ENCODE peak calls at places on chromosomes 13 and 19, in six cellular contexts. One of them, this sample, is unnamed.

GRCh38 chr13:41995946-41996345 is 35.0 kb upstream of the VWA8 start:
- DNase-seq in kidney: no peak
- DNase-seq in osteoblast: no peak
- DNase-seq in psoas muscle: no peak
- DNase-seq in hepatocyte: peak; percentile 12
- DNase-seq in CD8-positive, alpha-beta T cell: no peak
- DNase-seq in this sample: no peak

GRCh38 chr19:50207730-50208129 is 4.3 kb downstream of the MYH14 start:
- DNase-seq in hepatocyte: no peak
- DNase-seq in kidney: no peak
- DNase-seq in CD8-positive, alpha-beta T cell: no peak
- DNase-seq in psoas muscle: no peak
- DNase-seq in osteoblast: no peak
- DNase-seq in this sample: no peak

GRCh38 chr13:112655898-112656297 is 33.9 kb upstream of the ATP11A start:
- DNase-seq in psoas muscle: no peak
- DNase-seq in kidney: no peak
- DNase-seq in hepatocyte: no peak
- DNase-seq in CD8-positive, alpha-beta T cell: no peak
- DNase-seq in osteoblast: no peak
- DNase-seq in this sample: no peak

GRCh38 chr19:36115453-36116343 is at the start of gene TBCB:
- DNase-seq in psoas muscle: peak; percentile 86
- DNase-seq in kidney: peak; percentile 95
- DNase-seq in hepatocyte: no peak
- DNase-seq in osteoblast: no peak
- DNase-seq in CD8-positive, alpha-beta T cell: peak; percentile 90
- DNase-seq in this sample: no peak

GRCh38 chr13:43797869-43798268 is 11.1 kb upstream of the ENOX1 start:
- DNase-seq in hepatocyte: no peak
- DNase-seq in CD8-positive, alpha-beta T cell: no peak
- DNase-seq in osteoblast: peak; percentile 77
- DNase-seq in kidney: no peak
- DNase-seq in psoas muscle: no peak
- DNase-seq in this sample: no peak

GRCh38 chr13:75399168-75399878 is 82.6 kb downstream of the TBC1D4 start:
- DNase-seq in osteoblast: no peak
- DNase-seq in kidney: no peak
- DNase-seq in psoas muscle: no peak
- DNase-seq in CD8-positive, alpha-beta T cell: no peak
- DNase-seq in hepatocyte: no peak
- DNase-seq in this sample: no peak

GRCh38 chr19:13162749-13163608 is 12.8 kb downstream of the IER2 start:
- DNase-seq in kidney: peak; percentile 99
- DNase-seq in psoas muscle: peak; percentile 98
- DNase-seq in osteoblast: peak; percentile 95
- DNase-seq in hepatocyte: peak; percentile 98
- DNase-seq in CD8-positive, alpha-beta T cell: peak; percentile 85
- DNase-seq in this sample: peak; percentile 97

GRCh38 chr19:44625531-44626066 is 12.2 kb downstream of the IGSF23 start:
- DNase-seq in kidney: no peak
- DNase-seq in hepatocyte: no peak
- DNase-seq in CD8-positive, alpha-beta T cell: no peak
- DNase-seq in psoas muscle: no peak
- DNase-seq in osteoblast: no peak
- DNase-seq in this sample: no peak

GRCh38 chr19:2171349-2172145 is 7.8 kb downstream of the DOT1L start:
- DNase-seq in psoas muscle: peak; percentile 41
- DNase-seq in hepatocyte: peak; percentile 72
- DNase-seq in osteoblast: peak; percentile 71
- DNase-seq in kidney: peak; percentile 85
- DNase-seq in CD8-positive, alpha-beta T cell: peak; percentile 79
- DNase-seq in this sample: no peak

GRCh38 chr13:34833562-34834182 is 108.4 kb upstream of the NBEA start:
- DNase-seq in CD8-positive, alpha-beta T cell: no peak
- DNase-seq in osteoblast: no peak
- DNase-seq in psoas muscle: no peak
- DNase-seq in kidney: no peak
- DNase-seq in hepatocyte: peak; percentile 24
- DNase-seq in this sample: no peak

GRCh38 chr13:108215428-108215827 is at the start of gene LIG4:
- DNase-seq in kidney: peak; percentile 97
- DNase-seq in osteoblast: peak; percentile 99
- DNase-seq in hepatocyte: peak; percentile 98
- DNase-seq in psoas muscle: peak; percentile 93
- DNase-seq in CD8-positive, alpha-beta T cell: peak; percentile 93
- DNase-seq in this sample: peak; percentile 83

GRCh38 chr19:2867025-2867991 is at the start of gene ZNF556:
- DNase-seq in osteoblast: peak; percentile 70
- DNase-seq in psoas muscle: peak; percentile 59
- DNase-seq in kidney: peak; percentile 86
- DNase-seq in hepatocyte: no peak
- DNase-seq in CD8-positive, alpha-beta T cell: no peak
- DNase-seq in this sample: no peak

GRCh38 chr19:18281082-18282020 is at the start of gene JUND:
- DNase-seq in CD8-positive, alpha-beta T cell: peak; percentile 98
- DNase-seq in osteoblast: peak; percentile 100
- DNase-seq in psoas muscle: peak; percentile 98
- DNase-seq in hepatocyte: peak; percentile 99
- DNase-seq in kidney: peak; percentile 100
- DNase-seq in this sample: peak; percentile 97

GRCh38 chr19:31348416-31349159 is 648 bp downstream of the TSHZ3 start:
- DNase-seq in hepatocyte: peak; percentile 36
- DNase-seq in osteoblast: no peak
- DNase-seq in kidney: no peak
- DNase-seq in psoas muscle: peak; percentile 41
- DNase-seq in CD8-positive, alpha-beta T cell: no peak
- DNase-seq in this sample: no peak

GRCh38 chr19:33444238-33444992 is 70.9 kb downstream of the CEBPG start:
- DNase-seq in CD8-positive, alpha-beta T cell: no peak
- DNase-seq in osteoblast: peak; percentile 76
- DNase-seq in psoas muscle: no peak
- DNase-seq in hepatocyte: no peak
- DNase-seq in kidney: peak; percentile 54
- DNase-seq in this sample: no peak

GRCh38 chr13:66962953-66963352 is 267.2 kb downstream of the PCDH9 start:
- DNase-seq in hepatocyte: no peak
- DNase-seq in kidney: no peak
- DNase-seq in psoas muscle: no peak
- DNase-seq in CD8-positive, alpha-beta T cell: no peak
- DNase-seq in osteoblast: no peak
- DNase-seq in this sample: no peak

GRCh38 chr13:69524459-69525155 is 583.0 kb upstream of the ATXN8OS start:
- DNase-seq in CD8-positive, alpha-beta T cell: no peak
- DNase-seq in psoas muscle: no peak
- DNase-seq in osteoblast: no peak
- DNase-seq in kidney: no peak
- DNase-seq in hepatocyte: no peak
- DNase-seq in this sample: no peak

GRCh38 chr19:18057557-18057956 is 29.2 kb downstream of the IL12RB1 start:
- DNase-seq in psoas muscle: peak; percentile 41
- DNase-seq in hepatocyte: no peak
- DNase-seq in CD8-positive, alpha-beta T cell: no peak
- DNase-seq in kidney: no peak
- DNase-seq in osteoblast: peak; percentile 66
- DNase-seq in this sample: peak; percentile 47

GRCh38 chr19:18675779-18676178 is 7.7 kb upstream of the CRTC1 start:
- DNase-seq in hepatocyte: no peak
- DNase-seq in osteoblast: peak; percentile 84
- DNase-seq in psoas muscle: no peak
- DNase-seq in CD8-positive, alpha-beta T cell: peak; percentile 22
- DNase-seq in kidney: no peak
- DNase-seq in this sample: no peak

GRCh38 chr19:47697863-47698609 is 15.2 kb upstream of the EHD2 start:
- DNase-seq in psoas muscle: peak; percentile 75
- DNase-seq in hepatocyte: peak; percentile 90
- DNase-seq in CD8-positive, alpha-beta T cell: peak; percentile 51
- DNase-seq in osteoblast: peak; percentile 99
- DNase-seq in kidney: peak; percentile 87
- DNase-seq in this sample: peak; percentile 84

GRCh38 chr13:74850893-74851292 is 631.1 kb downstream of the TBC1D4 start:
- DNase-seq in osteoblast: no peak
- DNase-seq in psoas muscle: no peak
- DNase-seq in hepatocyte: no peak
- DNase-seq in kidney: no peak
- DNase-seq in CD8-positive, alpha-beta T cell: no peak
- DNase-seq in this sample: no peak

GRCh38 chr13:71712988-71713653 is 153.9 kb downstream of the DACH1 start:
- DNase-seq in CD8-positive, alpha-beta T cell: no peak
- DNase-seq in osteoblast: no peak
- DNase-seq in hepatocyte: peak; percentile 60
- DNase-seq in kidney: no peak
- DNase-seq in psoas muscle: no peak
- DNase-seq in this sample: no peak

GRCh38 chr19:1567116-1567847 is 843 bp downstream of the MEX3D start:
- DNase-seq in kidney: peak; percentile 84
- DNase-seq in CD8-positive, alpha-beta T cell: peak; percentile 14
- DNase-seq in hepatocyte: peak; percentile 71
- DNase-seq in osteoblast: peak; percentile 97
- DNase-seq in psoas muscle: no peak
- DNase-seq in this sample: no peak

GRCh38 chr13:80336335-80336734 is 4.6 kb downstream of the SPRY2 start:
- DNase-seq in osteoblast: peak; percentile 79
- DNase-seq in hepatocyte: no peak
- DNase-seq in CD8-positive, alpha-beta T cell: no peak
- DNase-seq in kidney: no peak
- DNase-seq in psoas muscle: no peak
- DNase-seq in this sample: no peak

DNA sequence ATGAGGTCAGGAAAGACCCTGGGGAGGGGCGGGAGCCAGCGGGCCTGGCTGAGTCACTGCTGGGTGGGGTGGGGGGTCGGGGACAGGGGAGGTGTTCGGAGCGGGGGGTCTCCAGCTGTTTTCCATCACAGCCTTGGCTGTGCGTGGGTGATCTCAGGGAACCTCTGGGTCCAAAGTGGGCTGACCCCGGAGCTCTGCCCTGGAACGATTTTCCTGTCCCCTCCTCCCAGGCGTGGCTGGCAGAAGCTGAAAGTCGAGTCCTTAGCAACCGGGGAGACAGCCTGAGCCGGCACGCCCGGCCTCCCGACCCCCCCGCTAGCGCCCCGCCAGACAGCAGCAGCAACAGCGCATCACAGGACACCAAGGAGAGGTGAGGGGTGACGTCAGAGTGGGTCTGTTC is 10.6 kb downstream of the TRIP10 start:
- DNase-seq in kidney: peak; percentile 78
- DNase-seq in hepatocyte: no peak
- DNase-seq in CD8-positive, alpha-beta T cell: no peak
- DNase-seq in psoas muscle: peak; percentile 67
- DNase-seq in osteoblast: no peak
- DNase-seq in this sample: no peak
- H3K36me3 ChIP-seq in kidney: peaks cover 30% of the 10 kb centered on the region
- H3K36me3 ChIP-seq in hepatocyte: no peaks in the 10 kb centered on the region
- H3K36me3 ChIP-seq in CD8-positive, alpha-beta T cell: peaks cover 23% of the 10 kb centered on the region
- H3K36me3 ChIP-seq in psoas muscle: peaks cover 4% of the 10 kb centered on the region
- H3K36me3 ChIP-seq in osteoblast: peaks cover 52% of the 10 kb centered on the region
- H3K36me3 ChIP-seq in this sample: peaks cover 75% of the 10 kb centered on the region

GRCh38 chr19:11861301-11861700 is 12.8 kb downstream of the ZNF439 start:
- DNase-seq in kidney: no peak
- DNase-seq in hepatocyte: no peak
- DNase-seq in CD8-positive, alpha-beta T cell: no peak
- DNase-seq in psoas muscle: no peak
- DNase-seq in osteoblast: no peak
- DNase-seq in this sample: no peak
- H3K9me3 ChIP-seq in kidney: peaks cover 2% of the 10 kb centered on the region
- H3K9me3 ChIP-seq in hepatocyte: no peaks in the 10 kb centered on the region
- H3K9me3 ChIP-seq in CD8-positive, alpha-beta T cell: peaks cover 36% of the 10 kb centered on the region
- H3K9me3 ChIP-seq in psoas muscle: no peaks in the 10 kb centered on the region
- H3K9me3 ChIP-seq in osteoblast: peaks cover 10% of the 10 kb centered on the region
- H3K9me3 ChIP-seq in this sample: peaks cover 68% of the 10 kb centered on the region

GRCh38 chr13:109764474-109765292 is 21.7 kb downstream of the IRS2 start:
- DNase-seq in CD8-positive, alpha-beta T cell: no peak
- DNase-seq in hepatocyte: no peak
- DNase-seq in osteoblast: peak; percentile 74
- DNase-seq in psoas muscle: peak; percentile 51
- DNase-seq in kidney: no peak
- DNase-seq in this sample: no peak
- TF ChIP-seq CTCF in CD8-positive, alpha-beta T cell: no peak
- TF ChIP-seq CTCF in hepatocyte: no peak
- TF ChIP-seq CTCF in osteoblast: peak; percentile 24
- TF ChIP-seq CTCF in psoas muscle: peak; percentile 20
- TF ChIP-seq CTCF in kidney: peak; percentile 22
- TF ChIP-seq CTCF in this sample: no peak

DNA sequence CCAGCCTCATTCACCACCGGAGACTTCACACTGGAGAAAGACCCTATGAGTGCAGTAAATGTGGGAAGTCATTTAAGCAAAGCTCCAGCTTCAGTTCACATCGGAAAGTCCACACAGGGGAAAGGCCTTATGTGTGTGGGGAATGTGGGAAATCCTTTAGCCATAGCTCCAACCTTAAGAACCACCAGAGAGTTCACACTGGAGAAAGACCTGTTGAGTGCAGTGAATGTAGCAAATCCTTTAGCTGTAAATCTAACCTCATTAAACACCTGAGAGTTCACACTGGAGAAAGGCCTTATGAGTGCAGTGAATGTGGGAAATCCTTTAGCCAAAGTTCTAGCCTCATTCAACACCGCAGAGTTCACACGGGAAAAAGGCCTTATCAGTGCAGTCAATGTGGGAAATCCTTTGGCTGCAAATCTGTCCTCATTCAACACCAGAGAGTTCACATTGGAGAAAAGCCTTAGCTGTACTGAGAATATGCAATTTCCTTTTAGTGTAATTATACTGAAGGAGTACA is 8.8 kb downstream of the ZNF211 start:
- DNase-seq in hepatocyte: no peak
- DNase-seq in psoas muscle: no peak
- DNase-seq in osteoblast: no peak
- DNase-seq in CD8-positive, alpha-beta T cell: no peak
- DNase-seq in kidney: no peak
- DNase-seq in this sample: no peak
- H3K36me3 ChIP-seq in hepatocyte: peaks cover 20% of the 10 kb centered on the region
- H3K36me3 ChIP-seq in psoas muscle: peaks cover 32% of the 10 kb centered on the region
- H3K36me3 ChIP-seq in osteoblast: peaks cover 53% of the 10 kb centered on the region
- H3K36me3 ChIP-seq in CD8-positive, alpha-beta T cell: peaks cover 45% of the 10 kb centered on the region
- H3K36me3 ChIP-seq in kidney: peaks cover 37% of the 10 kb centered on the region
- H3K36me3 ChIP-seq in this sample: peaks cover 64% of the 10 kb centered on the region

DNA sequence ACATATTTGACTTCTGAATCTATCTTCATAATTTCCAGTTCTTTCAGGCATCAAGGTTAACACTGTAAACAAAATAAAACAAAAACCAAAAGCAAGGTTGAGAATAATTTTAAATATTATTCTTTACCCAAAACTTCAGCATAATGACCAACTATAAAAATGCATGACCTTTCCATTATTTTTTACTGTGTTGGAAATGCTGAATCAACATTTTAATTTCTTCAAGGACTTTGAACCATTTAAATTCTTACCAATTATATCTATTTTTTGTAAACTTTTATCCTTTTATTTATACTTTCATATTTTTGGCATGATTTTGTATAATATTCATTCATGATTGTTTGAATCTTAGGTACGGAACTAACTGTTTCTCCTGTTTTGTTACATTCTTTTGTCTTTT is 6.9 kb downstream of the ZNF585A start:
- DNase-seq in kidney: no peak
- DNase-seq in CD8-positive, alpha-beta T cell: no peak
- DNase-seq in osteoblast: no peak
- DNase-seq in hepatocyte: no peak
- DNase-seq in psoas muscle: no peak
- DNase-seq in this sample: no peak
- H3K9me3 ChIP-seq in kidney: no peaks in the 10 kb centered on the region
- H3K9me3 ChIP-seq in CD8-positive, alpha-beta T cell: peaks cover 33% of the 10 kb centered on the region
- H3K9me3 ChIP-seq in osteoblast: peaks cover 1% of the 10 kb centered on the region
- H3K9me3 ChIP-seq in hepatocyte: peaks cover 34% of the 10 kb centered on the region
- H3K9me3 ChIP-seq in psoas muscle: peaks cover 68% of the 10 kb centered on the region
- H3K9me3 ChIP-seq in this sample: no peaks in the 10 kb centered on the region

GRCh38 chr13:52809310-52809769 is 39.1 kb downstream of the PCDH8 start:
- DNase-seq in osteoblast: peak; percentile 87
- DNase-seq in CD8-positive, alpha-beta T cell: peak; percentile 12
- DNase-seq in psoas muscle: peak; percentile 24
- DNase-seq in hepatocyte: peak; percentile 82
- DNase-seq in kidney: no peak
- DNase-seq in this sample: no peak
- TF ChIP-seq CTCF in osteoblast: peak; percentile 48
- TF ChIP-seq CTCF in CD8-positive, alpha-beta T cell: no peak
- TF ChIP-seq CTCF in psoas muscle: peak; percentile 38
- TF ChIP-seq CTCF in hepatocyte: peak; percentile 67
- TF ChIP-seq CTCF in kidney: peak; percentile 29
- TF ChIP-seq CTCF in this sample: no peak

This sample was measured in tibial artery.